ENCODE peak calls at places on chromosomes 7 and 10, in nine cellular contexts. B is astrocyte; X is T-helper 1 cell; W is caudate nucleus; V is stromal cell of bone marrow; S is chondrocyte; R is naive thymus-derived CD8-positive, alpha-beta T cell; M is activated CD8-positive, alpha-beta memory T cell treated with anti-CD3 and anti-CD28 coated beads, Interleukin-2, amount 50 U/mL, for 48 hours; E is fibroblast of the aortic adventitia. Z is an unnamed sample.

GRCh38 chr7:158452331-158452730 is 135.3 kb downstream of the PTPRN2 start:
- DNase-seq in B (no peak), X (no peak), W (no peak), V (no peak), S (no peak), R (no peak), M (no peak), E (no peak), Z (no peak)

GRCh38 chr7:46291064-46291463 is 370.0 kb upstream of the IGFBP3 start:
- DNase-seq in B (peak; percentile 59), X (no peak), W (no peak), V (peak; percentile 38), S (no peak), R (no peak), M (no peak), E (peak; percentile 53), Z (peak; percentile 80)

GRCh38 chr7:134084488-134085144 is 42.5 kb upstream of the LRGUK start:
- DNase-seq in B (no peak), X (no peak), W (no peak), V (no peak), S (no peak), R (no peak), M (no peak), E (no peak), Z (no peak)

GRCh38 chr7:102288285-102288930 is 1.7 kb downstream of the SH2B2 start:
- DNase-seq in B (no peak), X (no peak), W (no peak), V (no peak), S (no peak), R (no peak), M (no peak), E (no peak), Z (no peak)

GRCh38 chr10:132693676-132694075 is 92.3 kb downstream of the NKX6-2 start:
- DNase-seq in B (no peak), X (no peak), W (no peak), V (no peak), S (no peak), R (no peak), M (no peak), E (peak; percentile 18), Z (no peak)

GRCh38 chr10:16853201-16853600 is 36.0 kb upstream of the RSU1 start:
- DNase-seq in B (peak; percentile 32), X (no peak), W (no peak), V (no peak), S (no peak), R (no peak), M (no peak), E (peak; percentile 69), Z (no peak)

GRCh38 chr10:132981173-132981555 is 38.8 kb upstream of the CFAP46 start:
- DNase-seq in B (no peak), X (no peak), W (no peak), V (no peak), S (peak; percentile 71), R (no peak), M (no peak), E (no peak), Z (no peak)

GRCh38 chr7:98727146-98727709 is 110.1 kb downstream of the NPTX2 start:
- DNase-seq in B (no peak), X (no peak), W (no peak), V (no peak), S (no peak), R (no peak), M (no peak), E (no peak), Z (no peak)

GRCh38 chr7:1691601-1692499 is 21.8 kb downstream of the ELFN1 start:
- DNase-seq in B (peak; percentile 46), X (no peak), W (peak; percentile 22), V (no peak), S (peak; percentile 86), R (no peak), M (peak; percentile 35), E (no peak), Z (peak; percentile 58)

GRCh38 chr10:30812018-30812851 is 182.7 kb upstream of the LYZL2 start:
- DNase-seq in B (peak; percentile 97), X (no peak), W (no peak), V (peak; percentile 84), S (no peak), R (no peak), M (no peak), E (peak; percentile 97), Z (no peak)

GRCh38 chr7:44396931-44397525 is 71.6 kb upstream of the CAMK2B start:
- DNase-seq in B (no peak), X (no peak), W (no peak), V (no peak), S (no peak), R (no peak), M (peak; percentile 40), E (peak; percentile 21), Z (no peak)

GRCh38 chr10:79084972-79085597 is 16.3 kb downstream of the ZMIZ1 start:
- DNase-seq in B (no peak), X (no peak), W (no peak), V (no peak), S (no peak), R (no peak), M (no peak), E (no peak), Z (no peak)

GRCh38 chr7:157676456-157677255 is 339.9 kb downstream of the DNAJB6 start:
- DNase-seq in B (no peak), X (no peak), W (no peak), V (no peak), S (peak; percentile 86), R (no peak), M (peak; percentile 45), E (no peak), Z (no peak)

GRCh38 chr10:63466168-63466935 is 575 bp upstream of the JMJD1C start:
- DNase-seq in B (peak; percentile 58), X (no peak), W (no peak), V (peak; percentile 37), S (no peak), R (no peak), M (peak; percentile 67), E (peak; percentile 65), Z (no peak)

GRCh38 chr10:86840498-86840897 is 84.1 kb downstream of the BMPR1A start:
- DNase-seq in B (no peak), X (no peak), W (no peak), V (no peak), S (no peak), R (no peak), M (no peak), E (no peak), Z (no peak)